ENCODE peak calls at places on chromosomes 11 and 22, in seven cellular contexts. One of them, this sample, is unnamed.

GRCh38 chr11:46680815-46681214 is 19.6 kb downstream of the ARHGAP1 start:
- DNase-seq in HCT116: no peak
- DNase-seq in HepG2: no peak
- DNase-seq in GM12878: no peak
- DNase-seq in H1: no peak
- DNase-seq in K562: no peak
- DNase-seq in SK-N-SH: no peak
- DNase-seq in this sample: no peak

GRCh38 chr11:68328374-68329091 is 16.1 kb downstream of the LRP5 start:
- DNase-seq in SK-N-SH: peak
- DNase-seq in HCT116: no peak
- DNase-seq in K562: no peak
- DNase-seq in H1: no peak
- DNase-seq in HepG2: peak
- DNase-seq in GM12878: no peak
- DNase-seq in this sample: no peak

GRCh38 chr11:6606471-6607189 is 3.1 kb downstream of the ILK start:
- DNase-seq in HCT116: peak
- DNase-seq in H1: peak
- DNase-seq in SK-N-SH: peak
- DNase-seq in HepG2: peak
- DNase-seq in GM12878: no peak
- DNase-seq in K562: peak
- DNase-seq in this sample: peak

GRCh38 chr11:128905345-128906184 is 14.4 kb downstream of the KCNJ5 start:
- DNase-seq in HCT116: peak
- DNase-seq in SK-N-SH: peak
- DNase-seq in H1: peak
- DNase-seq in HepG2: no peak
- DNase-seq in GM12878: no peak
- DNase-seq in K562: peak
- DNase-seq in this sample: no peak

GRCh38 chr11:93085097-93085496 is 112.7 kb downstream of the SLC36A4 start:
- DNase-seq in HepG2: no peak
- DNase-seq in SK-N-SH: no peak
- DNase-seq in K562: no peak
- DNase-seq in HCT116: no peak
- DNase-seq in GM12878: no peak
- DNase-seq in H1: no peak
- DNase-seq in this sample: no peak

GRCh38 chr11:15605094-15605493 is 490.4 kb downstream of the INSC start:
- DNase-seq in HCT116: no peak
- DNase-seq in K562: no peak
- DNase-seq in GM12878: no peak
- DNase-seq in H1: no peak
- DNase-seq in HepG2: no peak
- DNase-seq in SK-N-SH: no peak
- DNase-seq in this sample: no peak

GRCh38 chr11:65695459-65696241 is 16.4 kb upstream of the KAT5 start:
- DNase-seq in HCT116: peak
- DNase-seq in HepG2: peak
- DNase-seq in SK-N-SH: no peak
- DNase-seq in K562: no peak
- DNase-seq in H1: no peak
- DNase-seq in GM12878: no peak
- DNase-seq in this sample: no peak

GRCh38 chr11:59706518-59707285 is 6.9 kb downstream of the OR10V1 start:
- DNase-seq in SK-N-SH: no peak
- DNase-seq in HCT116: peak
- DNase-seq in GM12878: no peak
- DNase-seq in H1: no peak
- DNase-seq in K562: peak
- DNase-seq in HepG2: no peak
- DNase-seq in this sample: peak

GRCh38 chr22:33357894-33358440 is 299.8 kb upstream of the SYN3 start:
- DNase-seq in H1: no peak
- DNase-seq in HCT116: no peak
- DNase-seq in GM12878: no peak
- DNase-seq in K562: no peak
- DNase-seq in SK-N-SH: no peak
- DNase-seq in HepG2: no peak
- DNase-seq in this sample: no peak

GRCh38 chr11:119855066-119855465 is 126.1 kb upstream of the NECTIN1 start:
- DNase-seq in H1: no peak
- DNase-seq in HCT116: no peak
- DNase-seq in SK-N-SH: no peak
- DNase-seq in GM12878: no peak
- DNase-seq in HepG2: no peak
- DNase-seq in K562: no peak
- DNase-seq in this sample: no peak

GRCh38 chr11:111601979-111602864 is at the start of gene SIK2:
- DNase-seq in HepG2: peak
- DNase-seq in HCT116: peak
- DNase-seq in K562: peak
- DNase-seq in H1: peak
- DNase-seq in SK-N-SH: peak
- DNase-seq in GM12878: peak
- DNase-seq in this sample: peak

GRCh38 chr11:121595717-121596156 is 143.0 kb upstream of the SORL1-AS1 start:
- DNase-seq in K562: no peak
- DNase-seq in GM12878: no peak
- DNase-seq in HepG2: no peak
- DNase-seq in H1: no peak
- DNase-seq in HCT116: peak
- DNase-seq in SK-N-SH: no peak
- DNase-seq in this sample: peak

GRCh38 chr22:37427128-37427710 is at the start of gene ELFN2:
- DNase-seq in HepG2: no peak
- DNase-seq in K562: no peak
- DNase-seq in H1: no peak
- DNase-seq in GM12878: no peak
- DNase-seq in SK-N-SH: peak
- DNase-seq in HCT116: no peak
- DNase-seq in this sample: no peak

GRCh38 chr11:90558328-90558865 is 335.5 kb upstream of the CHORDC1 start:
- DNase-seq in SK-N-SH: no peak
- DNase-seq in HepG2: peak
- DNase-seq in H1: no peak
- DNase-seq in GM12878: no peak
- DNase-seq in HCT116: no peak
- DNase-seq in K562: no peak
- DNase-seq in this sample: no peak

GRCh38 chr11:109858152-109858551 is 235.0 kb upstream of the ZC3H12C start:
- DNase-seq in SK-N-SH: no peak
- DNase-seq in HCT116: no peak
- DNase-seq in H1: no peak
- DNase-seq in HepG2: no peak
- DNase-seq in GM12878: no peak
- DNase-seq in K562: no peak
- DNase-seq in this sample: no peak

GRCh38 chr11:22860241-22860640 is at the start of gene CCDC179:
- DNase-seq in SK-N-SH: no peak
- DNase-seq in K562: no peak
- DNase-seq in HepG2: no peak
- DNase-seq in GM12878: no peak
- DNase-seq in HCT116: no peak
- DNase-seq in H1: no peak
- DNase-seq in this sample: no peak

GRCh38 chr11:118621071-118621815 is 13.8 kb downstream of the PHLDB1 start:
- DNase-seq in HepG2: peak
- DNase-seq in GM12878: no peak
- DNase-seq in H1: peak
- DNase-seq in HCT116: peak
- DNase-seq in SK-N-SH: peak
- DNase-seq in K562: peak
- DNase-seq in this sample: no peak

GRCh38 chr22:29727248-29727551 is 7.4 kb downstream of the CABP7 start:
- DNase-seq in HepG2: peak
- DNase-seq in H1: peak
- DNase-seq in HCT116: no peak
- DNase-seq in SK-N-SH: peak
- DNase-seq in K562: peak
- DNase-seq in GM12878: no peak
- DNase-seq in this sample: no peak

GRCh38 chr22:42719133-42719532 is 1.5 kb downstream of the A4GALT start:
- DNase-seq in SK-N-SH: no peak
- DNase-seq in H1: no peak
- DNase-seq in K562: no peak
- DNase-seq in GM12878: no peak
- DNase-seq in HepG2: no peak
- DNase-seq in HCT116: no peak
- DNase-seq in this sample: no peak

DNA sequence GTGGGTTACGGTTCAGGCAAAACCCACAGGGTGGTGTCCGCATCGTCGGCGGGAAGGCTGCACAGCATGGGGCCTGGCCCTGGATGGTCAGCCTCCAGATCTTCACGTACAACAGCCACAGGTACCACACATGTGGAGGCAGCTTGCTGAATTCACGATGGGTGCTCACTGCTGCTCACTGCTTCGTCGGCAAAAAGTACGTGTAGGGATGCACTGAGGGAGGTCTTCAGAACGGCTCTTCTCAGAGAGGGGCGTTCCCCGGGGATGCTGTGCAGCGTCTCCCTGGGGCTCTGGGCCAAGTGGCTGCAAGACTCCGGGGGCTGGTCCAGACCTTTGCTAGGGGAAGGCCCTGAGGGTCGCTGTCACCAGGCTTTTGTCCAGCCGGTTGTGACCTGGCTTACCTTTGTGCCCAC is 1.3 kb downstream of the ACR start:
- DNase-seq in HCT116: no peak
- DNase-seq in K562: no peak
- DNase-seq in GM12878: no peak
- DNase-seq in SK-N-SH: no peak
- DNase-seq in H1: no peak
- DNase-seq in HepG2: no peak
- DNase-seq in this sample: no peak
- TF ChIP-seq SIN3A in HCT116: no peak
- TF ChIP-seq SIN3A in K562: no peak
- TF ChIP-seq SIN3A in GM12878: no peak
- TF ChIP-seq SIN3A in SK-N-SH: no peak
- TF ChIP-seq SIN3A in H1: no peak
- TF ChIP-seq SIN3A in HepG2: no peak
- TF ChIP-seq SIN3A in this sample: no peak

DNA sequence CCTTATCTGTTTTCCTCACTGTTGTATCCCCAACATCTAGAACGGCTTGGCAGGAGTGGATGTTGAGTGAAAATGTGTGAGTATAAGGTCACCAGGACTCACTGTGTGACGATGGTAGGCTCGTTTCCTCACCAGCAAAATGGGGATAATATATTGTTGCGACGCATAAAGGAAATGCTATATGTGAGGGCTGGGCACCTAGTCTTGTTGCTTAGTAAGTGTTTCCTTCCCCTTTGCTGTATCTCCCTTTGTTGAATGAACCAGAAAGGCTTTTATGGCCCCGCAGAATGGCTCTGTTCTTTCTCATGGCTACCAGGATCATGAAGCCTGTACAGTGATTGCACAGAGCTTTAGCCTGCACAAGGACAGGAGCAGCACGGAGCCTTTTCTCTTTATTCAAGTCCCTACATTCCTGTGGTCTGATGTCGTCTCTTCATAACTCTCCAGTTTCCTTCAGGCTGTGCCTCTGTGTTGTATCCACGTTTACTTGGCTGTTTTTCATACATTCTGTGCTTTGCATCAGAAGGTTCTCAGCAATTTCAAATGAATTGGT is 5.4 kb downstream of the TNRC6B start:
- DNase-seq in HepG2: peak
- DNase-seq in HCT116: no peak
- DNase-seq in K562: no peak
- DNase-seq in H1: no peak
- DNase-seq in SK-N-SH: no peak
- DNase-seq in GM12878: no peak
- DNase-seq in this sample: no peak
- TF ChIP-seq SIN3A in HepG2: no peak
- TF ChIP-seq SIN3A in HCT116: no peak
- TF ChIP-seq SIN3A in K562: no peak
- TF ChIP-seq SIN3A in H1: no peak
- TF ChIP-seq SIN3A in SK-N-SH: no peak
- TF ChIP-seq SIN3A in GM12878: no peak
- TF ChIP-seq SIN3A in this sample: no peak

DNA sequence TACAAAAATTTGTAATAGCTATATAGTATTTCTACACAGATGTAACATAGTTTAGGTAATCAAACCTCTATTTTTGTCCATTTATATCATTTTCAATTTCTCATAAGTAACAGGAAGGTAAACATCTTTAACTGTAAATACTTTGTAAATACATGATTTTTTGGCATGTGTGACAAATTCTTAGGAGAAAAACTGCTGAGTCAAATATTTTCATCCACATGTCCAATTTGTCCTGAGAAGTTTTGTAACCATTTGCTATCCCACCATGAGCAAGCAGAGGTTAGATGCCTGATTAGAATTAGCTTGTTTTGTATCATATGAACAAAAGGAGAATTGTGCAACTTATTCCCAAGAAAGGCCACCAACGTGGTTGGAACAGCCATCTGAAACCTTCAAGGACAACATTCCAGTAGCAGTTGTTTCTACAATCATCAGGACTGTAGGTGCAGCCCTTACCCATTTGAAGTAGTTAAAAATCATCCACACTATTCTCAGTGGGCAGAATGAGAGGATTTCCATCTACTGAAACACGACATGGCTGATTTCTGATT is 139.6 kb upstream of the MPPED2 start:
- DNase-seq in K562: no peak
- DNase-seq in HepG2: no peak
- DNase-seq in HCT116: no peak
- DNase-seq in SK-N-SH: no peak
- DNase-seq in H1: no peak
- DNase-seq in GM12878: no peak
- DNase-seq in this sample: no peak
- TF ChIP-seq SIN3A in K562: no peak
- TF ChIP-seq SIN3A in HepG2: no peak
- TF ChIP-seq SIN3A in HCT116: no peak
- TF ChIP-seq SIN3A in SK-N-SH: no peak
- TF ChIP-seq SIN3A in H1: no peak
- TF ChIP-seq SIN3A in GM12878: no peak
- TF ChIP-seq SIN3A in this sample: no peak

DNA sequence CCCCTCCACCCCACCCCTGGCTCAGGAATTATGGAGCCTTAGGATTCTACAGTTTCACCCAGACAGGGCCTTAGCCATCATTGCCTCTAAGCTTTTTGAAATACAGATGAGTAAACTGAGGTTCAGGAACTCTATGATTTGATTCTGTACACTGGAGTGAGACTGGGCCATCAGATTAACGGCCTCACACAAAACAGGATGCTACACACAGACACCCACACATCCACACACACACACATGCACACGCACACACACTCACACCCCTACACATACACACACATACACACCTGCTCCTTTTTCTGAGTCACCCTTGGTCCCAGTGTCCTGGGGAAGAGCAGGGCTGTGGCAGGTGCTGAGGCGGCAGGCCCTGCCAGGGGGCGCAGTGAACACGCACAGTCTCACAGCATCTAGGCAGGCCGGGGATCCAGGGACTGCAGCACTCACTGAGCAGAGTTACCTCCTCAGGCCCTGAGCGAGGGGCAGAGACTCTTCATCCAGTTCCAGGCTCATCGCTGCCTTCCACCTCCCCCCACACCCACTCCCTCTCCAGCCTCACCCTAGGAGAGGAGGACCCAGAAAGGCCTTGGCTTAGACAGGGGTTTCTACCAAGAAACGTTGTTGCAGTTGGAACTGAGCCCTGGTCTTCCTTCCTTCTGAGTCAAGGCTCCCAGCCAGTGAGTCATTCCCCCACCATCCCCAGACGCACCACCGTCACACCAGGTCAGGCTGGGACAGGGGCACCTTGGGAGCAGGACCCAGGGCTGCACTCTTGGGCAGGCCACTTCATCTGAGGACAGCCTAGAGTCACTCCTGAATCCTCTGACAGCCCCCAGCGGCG is 89.8 kb upstream of the PARVA start:
- DNase-seq in HCT116: peak
- DNase-seq in H1: peak
- DNase-seq in GM12878: no peak
- DNase-seq in SK-N-SH: peak
- DNase-seq in HepG2: peak
- DNase-seq in K562: peak
- DNase-seq in this sample: peak
- TF ChIP-seq SIN3A in HCT116: no peak
- TF ChIP-seq SIN3A in H1: no peak
- TF ChIP-seq SIN3A in GM12878: no peak
- TF ChIP-seq SIN3A in SK-N-SH: no peak
- TF ChIP-seq SIN3A in HepG2: no peak
- TF ChIP-seq SIN3A in K562: no peak
- TF ChIP-seq SIN3A in this sample: no peak